ENCODE peak calls at places on chromosomes 2 and 18, in nine cellular contexts. One of them, this sample, is unnamed. For H3K36me3, the result is how much of the 10 kb centered on the place peaks cover.

GRCh38 chr2:29196792-29197788 is 81.9 kb downstream of the CLIP4 start:
- DNase-seq in mesendoderm: peak
- DNase-seq in heart right ventricle: peak
- DNase-seq in NT2/D1: peak
- DNase-seq in body of pancreas: peak
- DNase-seq in CD8-positive, alpha-beta T cell: peak
- DNase-seq in lung: peak
- DNase-seq in colonic mucosa: peak
- DNase-seq in H7: peak
- DNase-seq in this sample: no peak

GRCh38 chr2:240191001-240191400 is 50.5 kb upstream of the OTOS start:
- DNase-seq in mesendoderm: no peak
- DNase-seq in heart right ventricle: no peak
- DNase-seq in NT2/D1: no peak
- DNase-seq in body of pancreas: peak
- DNase-seq in CD8-positive, alpha-beta T cell: no peak
- DNase-seq in lung: no peak
- DNase-seq in colonic mucosa: no peak
- DNase-seq in H7: no peak
- DNase-seq in this sample: no peak

GRCh38 chr2:100780203-100781008 is 39.5 kb upstream of the NPAS2 start:
- DNase-seq in mesendoderm: no peak
- DNase-seq in heart right ventricle: peak
- DNase-seq in NT2/D1: no peak
- DNase-seq in body of pancreas: peak
- DNase-seq in CD8-positive, alpha-beta T cell: no peak
- DNase-seq in lung: no peak
- DNase-seq in colonic mucosa: peak
- DNase-seq in H7: no peak
- DNase-seq in this sample: no peak

GRCh38 chr2:26033270-26033768 is 565 bp upstream of the RAB10 start:
- DNase-seq in mesendoderm: peak
- DNase-seq in heart right ventricle: no peak
- DNase-seq in NT2/D1: peak
- DNase-seq in body of pancreas: peak
- DNase-seq in CD8-positive, alpha-beta T cell: no peak
- DNase-seq in lung: peak
- DNase-seq in colonic mucosa: peak
- DNase-seq in H7: no peak
- DNase-seq in this sample: no peak

GRCh38 chr2:203802277-203803045 is 65.1 kb upstream of the CTLA4 start:
- DNase-seq in mesendoderm: no peak
- DNase-seq in heart right ventricle: no peak
- DNase-seq in NT2/D1: no peak
- DNase-seq in body of pancreas: no peak
- DNase-seq in CD8-positive, alpha-beta T cell: no peak
- DNase-seq in lung: no peak
- DNase-seq in colonic mucosa: no peak
- DNase-seq in H7: no peak
- DNase-seq in this sample: no peak

GRCh38 chr2:174577967-174578589 is 19.5 kb downstream of the WIPF1 start:
- DNase-seq in mesendoderm: peak
- DNase-seq in heart right ventricle: no peak
- DNase-seq in NT2/D1: no peak
- DNase-seq in body of pancreas: no peak
- DNase-seq in CD8-positive, alpha-beta T cell: peak
- DNase-seq in lung: no peak
- DNase-seq in colonic mucosa: no peak
- DNase-seq in H7: peak
- DNase-seq in this sample: no peak

GRCh38 chr2:192604295-192604694 is 409.6 kb upstream of the TMEFF2 start:
- DNase-seq in mesendoderm: peak
- DNase-seq in heart right ventricle: no peak
- DNase-seq in NT2/D1: no peak
- DNase-seq in body of pancreas: no peak
- DNase-seq in CD8-positive, alpha-beta T cell: no peak
- DNase-seq in lung: no peak
- DNase-seq in colonic mucosa: no peak
- DNase-seq in H7: peak
- DNase-seq in this sample: no peak

GRCh38 chr2:226703501-226703900 is 96.1 kb downstream of the IRS1 start:
- DNase-seq in mesendoderm: no peak
- DNase-seq in heart right ventricle: no peak
- DNase-seq in NT2/D1: no peak
- DNase-seq in body of pancreas: no peak
- DNase-seq in CD8-positive, alpha-beta T cell: no peak
- DNase-seq in lung: no peak
- DNase-seq in colonic mucosa: no peak
- DNase-seq in H7: no peak
- DNase-seq in this sample: no peak

GRCh38 chr18:14941256-14941655 is 193.3 kb downstream of the ANKRD30B start:
- DNase-seq in mesendoderm: no peak
- DNase-seq in heart right ventricle: no peak
- DNase-seq in NT2/D1: no peak
- DNase-seq in body of pancreas: no peak
- DNase-seq in CD8-positive, alpha-beta T cell: no peak
- DNase-seq in lung: no peak
- DNase-seq in colonic mucosa: peak
- DNase-seq in H7: no peak
- DNase-seq in this sample: no peak

GRCh38 chr2:84494070-84494469 is 22.2 kb upstream of the DNAH6 start:
- DNase-seq in mesendoderm: no peak
- DNase-seq in heart right ventricle: no peak
- DNase-seq in NT2/D1: no peak
- DNase-seq in body of pancreas: no peak
- DNase-seq in CD8-positive, alpha-beta T cell: no peak
- DNase-seq in lung: no peak
- DNase-seq in colonic mucosa: no peak
- DNase-seq in H7: no peak
- DNase-seq in this sample: no peak

GRCh38 chr2:71746946-71747501 is 293.7 kb downstream of the DYSF start:
- DNase-seq in mesendoderm: peak
- DNase-seq in heart right ventricle: no peak
- DNase-seq in NT2/D1: no peak
- DNase-seq in body of pancreas: peak
- DNase-seq in CD8-positive, alpha-beta T cell: no peak
- DNase-seq in lung: no peak
- DNase-seq in colonic mucosa: peak
- DNase-seq in H7: peak
- DNase-seq in this sample: no peak

GRCh38 chr2:184206045-184206444 is 392.3 kb upstream of the ZNF804A start:
- DNase-seq in mesendoderm: no peak
- DNase-seq in heart right ventricle: no peak
- DNase-seq in NT2/D1: no peak
- DNase-seq in body of pancreas: no peak
- DNase-seq in CD8-positive, alpha-beta T cell: no peak
- DNase-seq in lung: no peak
- DNase-seq in colonic mucosa: no peak
- DNase-seq in H7: no peak
- DNase-seq in this sample: no peak

GRCh38 chr2:218547978-218548377 is 20.2 kb downstream of the USP37 start:
- DNase-seq in mesendoderm: no peak
- DNase-seq in heart right ventricle: no peak
- DNase-seq in NT2/D1: no peak
- DNase-seq in body of pancreas: no peak
- DNase-seq in CD8-positive, alpha-beta T cell: no peak
- DNase-seq in lung: no peak
- DNase-seq in colonic mucosa: no peak
- DNase-seq in H7: no peak
- DNase-seq in this sample: no peak
- H3K36me3 ChIP-seq in mesendoderm: under half
- H3K36me3 ChIP-seq in heart right ventricle: half or more
- H3K36me3 ChIP-seq in NT2/D1: half or more
- H3K36me3 ChIP-seq in body of pancreas: under half
- H3K36me3 ChIP-seq in CD8-positive, alpha-beta T cell: under half
- H3K36me3 ChIP-seq in lung: under half
- H3K36me3 ChIP-seq in colonic mucosa: under half
- H3K36me3 ChIP-seq in H7: under half
- H3K36me3 ChIP-seq in this sample: half or more

GRCh38 chr2:3386448-3386958 is 7.0 kb downstream of the TRAPPC12 start:
- DNase-seq in mesendoderm: no peak
- DNase-seq in heart right ventricle: no peak
- DNase-seq in NT2/D1: no peak
- DNase-seq in body of pancreas: no peak
- DNase-seq in CD8-positive, alpha-beta T cell: no peak
- DNase-seq in lung: no peak
- DNase-seq in colonic mucosa: no peak
- DNase-seq in H7: no peak
- DNase-seq in this sample: no peak
- H3K36me3 ChIP-seq in mesendoderm: under half
- H3K36me3 ChIP-seq in heart right ventricle: half or more
- H3K36me3 ChIP-seq in NT2/D1: half or more
- H3K36me3 ChIP-seq in body of pancreas: under half
- H3K36me3 ChIP-seq in CD8-positive, alpha-beta T cell: under half
- H3K36me3 ChIP-seq in lung: under half
- H3K36me3 ChIP-seq in colonic mucosa: under half
- H3K36me3 ChIP-seq in H7: under half
- H3K36me3 ChIP-seq in this sample: under half

DNA sequence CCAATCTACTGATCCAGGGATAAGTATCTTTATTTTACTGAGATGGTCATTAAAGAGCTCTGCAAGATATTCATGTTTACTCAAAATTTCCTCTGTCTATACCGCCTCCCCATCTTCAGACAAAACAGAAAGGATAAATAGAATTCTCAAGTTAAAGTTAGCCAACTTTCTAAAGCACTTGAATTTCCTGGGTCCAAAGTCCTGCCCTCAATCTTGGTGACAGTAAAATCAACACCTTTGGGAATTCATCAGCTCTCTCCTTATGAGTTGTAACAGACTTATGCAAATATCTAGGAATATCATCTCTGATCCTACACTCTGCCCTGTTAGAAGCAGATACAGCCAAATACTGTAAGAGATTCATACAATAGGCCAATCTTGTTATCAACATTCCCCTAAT is 122.5 kb upstream of the HAAO start:
- DNase-seq in mesendoderm: no peak
- DNase-seq in heart right ventricle: no peak
- DNase-seq in NT2/D1: no peak
- DNase-seq in body of pancreas: no peak
- DNase-seq in CD8-positive, alpha-beta T cell: no peak
- DNase-seq in lung: no peak
- DNase-seq in colonic mucosa: peak
- DNase-seq in H7: no peak
- DNase-seq in this sample: no peak
- H3K36me3 ChIP-seq in mesendoderm: under half
- H3K36me3 ChIP-seq in heart right ventricle: under half
- H3K36me3 ChIP-seq in NT2/D1: under half
- H3K36me3 ChIP-seq in body of pancreas: under half
- H3K36me3 ChIP-seq in CD8-positive, alpha-beta T cell: under half
- H3K36me3 ChIP-seq in lung: under half
- H3K36me3 ChIP-seq in colonic mucosa: under half
- H3K36me3 ChIP-seq in H7: under half
- H3K36me3 ChIP-seq in this sample: under half

GRCh38 chr2:46983065-46983801 is 67.6 kb upstream of the MCFD2 start:
- DNase-seq in mesendoderm: peak
- DNase-seq in heart right ventricle: no peak
- DNase-seq in NT2/D1: no peak
- DNase-seq in body of pancreas: peak
- DNase-seq in CD8-positive, alpha-beta T cell: no peak
- DNase-seq in lung: peak
- DNase-seq in colonic mucosa: no peak
- DNase-seq in H7: peak
- DNase-seq in this sample: no peak

GRCh38 chr2:46988230-46988629 is 72.6 kb upstream of the MCFD2 start:
- DNase-seq in mesendoderm: no peak
- DNase-seq in heart right ventricle: no peak
- DNase-seq in NT2/D1: no peak
- DNase-seq in body of pancreas: no peak
- DNase-seq in CD8-positive, alpha-beta T cell: no peak
- DNase-seq in lung: no peak
- DNase-seq in colonic mucosa: no peak
- DNase-seq in H7: no peak
- DNase-seq in this sample: no peak

GRCh38 chr2:46984642-46985476 is 69.3 kb upstream of the MCFD2 start:
- DNase-seq in mesendoderm: peak
- DNase-seq in heart right ventricle: peak
- DNase-seq in NT2/D1: no peak
- DNase-seq in body of pancreas: no peak
- DNase-seq in CD8-positive, alpha-beta T cell: no peak
- DNase-seq in lung: peak
- DNase-seq in colonic mucosa: peak
- DNase-seq in H7: no peak
- DNase-seq in this sample: no peak

GRCh38 chr2:46984034-46984433 is 68.4 kb upstream of the MCFD2 start:
- DNase-seq in mesendoderm: no peak
- DNase-seq in heart right ventricle: no peak
- DNase-seq in NT2/D1: no peak
- DNase-seq in body of pancreas: no peak
- DNase-seq in CD8-positive, alpha-beta T cell: no peak
- DNase-seq in lung: no peak
- DNase-seq in colonic mucosa: no peak
- DNase-seq in H7: no peak
- DNase-seq in this sample: no peak

DNA sequence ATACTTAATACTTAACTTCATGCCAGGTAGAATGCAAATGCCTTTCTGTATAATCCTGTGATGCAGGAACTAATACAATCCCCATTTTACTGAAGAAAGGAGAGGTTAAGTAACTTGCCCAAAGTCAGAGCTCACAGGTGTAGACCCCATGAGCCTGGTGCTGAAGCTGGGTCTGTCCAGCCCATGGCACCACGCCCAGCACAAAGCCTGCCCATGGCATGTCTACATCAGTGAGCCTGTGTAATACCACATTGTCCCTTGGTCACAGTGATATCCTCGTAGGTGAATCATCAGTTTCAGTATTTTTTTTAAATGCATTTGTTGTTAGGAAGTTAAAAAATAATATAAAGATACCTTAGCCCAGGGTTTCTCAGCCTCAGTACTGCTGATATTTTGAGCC is 69.9 kb upstream of the MCFD2 start:
- DNase-seq in mesendoderm: no peak
- DNase-seq in heart right ventricle: no peak
- DNase-seq in NT2/D1: no peak
- DNase-seq in body of pancreas: no peak
- DNase-seq in CD8-positive, alpha-beta T cell: no peak
- DNase-seq in lung: no peak
- DNase-seq in colonic mucosa: no peak
- DNase-seq in H7: no peak
- DNase-seq in this sample: no peak
- H3K36me3 ChIP-seq in mesendoderm: under half
- H3K36me3 ChIP-seq in heart right ventricle: under half
- H3K36me3 ChIP-seq in NT2/D1: under half
- H3K36me3 ChIP-seq in body of pancreas: under half
- H3K36me3 ChIP-seq in CD8-positive, alpha-beta T cell: under half
- H3K36me3 ChIP-seq in lung: under half
- H3K36me3 ChIP-seq in colonic mucosa: under half
- H3K36me3 ChIP-seq in H7: under half
- H3K36me3 ChIP-seq in this sample: under half